ENCODE peak calls at places on chromosomes 13 and 19, in four cellular contexts. One of them, this sample, is unnamed. For H3K9me3, the result is how much of the 10 kb centered on the place peaks cover.

GRCh38 chr13:37443538-37443937 is 155.0 kb downstream of the POSTN start:
- DNase-seq in mucosa of descending colon: no peak
- DNase-seq in H9: no peak
- DNase-seq in effector memory CD4-positive, alpha-beta T cell: no peak
- DNase-seq in this sample: no peak

GRCh38 chr19:19224852-19225494 is 13.2 kb downstream of the NCAN start:
- DNase-seq in mucosa of descending colon: peak
- DNase-seq in H9: peak
- DNase-seq in effector memory CD4-positive, alpha-beta T cell: peak
- DNase-seq in this sample: peak

GRCh38 chr13:26377038-26377437 is 123.1 kb downstream of the CDK8 start:
- DNase-seq in mucosa of descending colon: no peak
- DNase-seq in H9: peak
- DNase-seq in effector memory CD4-positive, alpha-beta T cell: no peak
- DNase-seq in this sample: no peak

GRCh38 chr13:40639226-40639681 is 27.2 kb downstream of the FOXO1 start:
- DNase-seq in mucosa of descending colon: no peak
- DNase-seq in H9: no peak
- DNase-seq in effector memory CD4-positive, alpha-beta T cell: no peak
- DNase-seq in this sample: no peak

GRCh38 chr13:98549006-98549727 is 27.7 kb downstream of the STK24 start:
- DNase-seq in mucosa of descending colon: no peak
- DNase-seq in H9: no peak
- DNase-seq in effector memory CD4-positive, alpha-beta T cell: no peak
- DNase-seq in this sample: no peak

GRCh38 chr13:31394491-31394890 is 194.7 kb downstream of the B3GLCT start:
- DNase-seq in mucosa of descending colon: no peak
- DNase-seq in H9: no peak
- DNase-seq in effector memory CD4-positive, alpha-beta T cell: no peak
- DNase-seq in this sample: no peak

GRCh38 chr13:66673401-66673800 is 556.7 kb downstream of the PCDH9 start:
- DNase-seq in mucosa of descending colon: no peak
- DNase-seq in H9: no peak
- DNase-seq in effector memory CD4-positive, alpha-beta T cell: no peak
- DNase-seq in this sample: no peak

GRCh38 chr13:113843864-113844556 is 19.9 kb downstream of the GAS6 start:
- DNase-seq in mucosa of descending colon: peak
- DNase-seq in H9: no peak
- DNase-seq in effector memory CD4-positive, alpha-beta T cell: no peak
- DNase-seq in this sample: no peak

GRCh38 chr19:13022111-13022858 is 27.0 kb downstream of the NFIX start:
- DNase-seq in mucosa of descending colon: no peak
- DNase-seq in H9: no peak
- DNase-seq in effector memory CD4-positive, alpha-beta T cell: no peak
- DNase-seq in this sample: no peak

GRCh38 chr13:95656386-95657015 is 12.0 kb upstream of the DZIP1 start:
- DNase-seq in mucosa of descending colon: no peak
- DNase-seq in H9: no peak
- DNase-seq in effector memory CD4-positive, alpha-beta T cell: no peak
- DNase-seq in this sample: no peak

GRCh38 chr19:51821921-51822716 is 27.2 kb downstream of the FPR3 start:
- DNase-seq in mucosa of descending colon: no peak
- DNase-seq in H9: no peak
- DNase-seq in effector memory CD4-positive, alpha-beta T cell: no peak
- DNase-seq in this sample: no peak

GRCh38 chr19:50570997-50571396 is 2.8 kb upstream of the LRRC4B start:
- DNase-seq in mucosa of descending colon: no peak
- DNase-seq in H9: no peak
- DNase-seq in effector memory CD4-positive, alpha-beta T cell: no peak
- DNase-seq in this sample: no peak

GRCh38 chr13:36919833-36920611 is at the start of gene SMAD9:
- DNase-seq in mucosa of descending colon: peak
- DNase-seq in H9: peak
- DNase-seq in effector memory CD4-positive, alpha-beta T cell: no peak
- DNase-seq in this sample: no peak

GRCh38 chr13:50644081-50644871 is 199.2 kb downstream of the DLEU7 start:
- DNase-seq in mucosa of descending colon: no peak
- DNase-seq in H9: no peak
- DNase-seq in effector memory CD4-positive, alpha-beta T cell: no peak
- DNase-seq in this sample: no peak

GRCh38 chr19:16566161-16566560 is 6.1 kb downstream of the SLC35E1 start:
- DNase-seq in mucosa of descending colon: no peak
- DNase-seq in H9: no peak
- DNase-seq in effector memory CD4-positive, alpha-beta T cell: peak
- DNase-seq in this sample: peak

GRCh38 chr13:79482271-79482970 is 1.5 kb downstream of the NDFIP2 start:
- DNase-seq in mucosa of descending colon: no peak
- DNase-seq in H9: no peak
- DNase-seq in effector memory CD4-positive, alpha-beta T cell: no peak
- DNase-seq in this sample: no peak

GRCh38 chr13:45055902-45056648 is 64.2 kb upstream of the GTF2F2 start:
- DNase-seq in mucosa of descending colon: no peak
- DNase-seq in H9: no peak
- DNase-seq in effector memory CD4-positive, alpha-beta T cell: no peak
- DNase-seq in this sample: no peak

GRCh38 chr13:97175041-97175440 is 47.1 kb upstream of the MBNL2 start:
- DNase-seq in mucosa of descending colon: no peak
- DNase-seq in H9: no peak
- DNase-seq in effector memory CD4-positive, alpha-beta T cell: no peak
- DNase-seq in this sample: no peak

GRCh38 chr19:48415395-48415794 is 21.9 kb downstream of the GRIN2D start:
- DNase-seq in mucosa of descending colon: peak
- DNase-seq in H9: peak
- DNase-seq in effector memory CD4-positive, alpha-beta T cell: peak
- DNase-seq in this sample: peak

GRCh38 chr13:114118763-114119123 is 13.7 kb downstream of the RASA3 start:
- DNase-seq in mucosa of descending colon: peak
- DNase-seq in H9: no peak
- DNase-seq in effector memory CD4-positive, alpha-beta T cell: no peak
- DNase-seq in this sample: no peak

GRCh38 chr13:114100446-114101320 is 31.7 kb downstream of the RASA3 start:
- DNase-seq in mucosa of descending colon: peak
- DNase-seq in H9: no peak
- DNase-seq in effector memory CD4-positive, alpha-beta T cell: no peak
- DNase-seq in this sample: no peak

GRCh38 chr13:79108914-79109643 is 297.0 kb downstream of the RBM26 start:
- DNase-seq in mucosa of descending colon: no peak
- DNase-seq in H9: no peak
- DNase-seq in effector memory CD4-positive, alpha-beta T cell: no peak
- DNase-seq in this sample: no peak

GRCh38 chr13:67355791-67356190 is 125.7 kb upstream of the PCDH9 start:
- DNase-seq in mucosa of descending colon: no peak
- DNase-seq in H9: no peak
- DNase-seq in effector memory CD4-positive, alpha-beta T cell: no peak
- DNase-seq in this sample: no peak

GRCh38 chr13:20057963-20058362 is 99.4 kb downstream of the ZMYM2 start:
- DNase-seq in mucosa of descending colon: no peak
- DNase-seq in H9: no peak
- DNase-seq in effector memory CD4-positive, alpha-beta T cell: no peak
- DNase-seq in this sample: no peak

GRCh38 chr19:16355293-16356043 is 30.8 kb downstream of the KLF2 start:
- DNase-seq in mucosa of descending colon: no peak
- DNase-seq in H9: no peak
- DNase-seq in effector memory CD4-positive, alpha-beta T cell: no peak
- DNase-seq in this sample: no peak

GRCh38 chr19:34481861-34482379 is 362 bp downstream of the WTIP start:
- DNase-seq in mucosa of descending colon: no peak
- DNase-seq in H9: no peak
- DNase-seq in effector memory CD4-positive, alpha-beta T cell: no peak
- DNase-seq in this sample: no peak

GRCh38 chr19:39500543-39500942 is 1.8 kb downstream of the DLL3 start:
- DNase-seq in mucosa of descending colon: no peak
- DNase-seq in H9: no peak
- DNase-seq in effector memory CD4-positive, alpha-beta T cell: no peak
- DNase-seq in this sample: no peak

GRCh38 chr19:48194041-48194871 is 23.8 kb downstream of the ZSWIM9 start:
- DNase-seq in mucosa of descending colon: no peak
- DNase-seq in H9: peak
- DNase-seq in effector memory CD4-positive, alpha-beta T cell: no peak
- DNase-seq in this sample: no peak

GRCh38 chr19:51664997-51665396 is 18.4 kb upstream of the SIGLEC14 start:
- DNase-seq in mucosa of descending colon: no peak
- DNase-seq in H9: no peak
- DNase-seq in effector memory CD4-positive, alpha-beta T cell: no peak
- DNase-seq in this sample: no peak

GRCh38 chr13:111656439-111656838 is 336.0 kb downstream of the TEX29 start:
- DNase-seq in mucosa of descending colon: no peak
- DNase-seq in H9: peak
- DNase-seq in effector memory CD4-positive, alpha-beta T cell: no peak
- DNase-seq in this sample: no peak

GRCh38 chr13:113182046-113182445 is 23.6 kb downstream of the PROZ start:
- DNase-seq in mucosa of descending colon: no peak
- DNase-seq in H9: no peak
- DNase-seq in effector memory CD4-positive, alpha-beta T cell: no peak
- DNase-seq in this sample: no peak

GRCh38 chr13:39684531-39685137 is 29.2 kb downstream of the COG6 start:
- DNase-seq in mucosa of descending colon: no peak
- DNase-seq in H9: no peak
- DNase-seq in effector memory CD4-positive, alpha-beta T cell: no peak
- DNase-seq in this sample: no peak

GRCh38 chr13:48761256-48761655 is 107.5 kb downstream of the CYSLTR2 start:
- DNase-seq in mucosa of descending colon: no peak
- DNase-seq in H9: no peak
- DNase-seq in effector memory CD4-positive, alpha-beta T cell: no peak
- DNase-seq in this sample: no peak

GRCh38 chr19:44113784-44114390 is 688 bp downstream of the ZNF225 start:
- DNase-seq in mucosa of descending colon: peak
- DNase-seq in H9: peak
- DNase-seq in effector memory CD4-positive, alpha-beta T cell: no peak
- DNase-seq in this sample: no peak

GRCh38 chr19:2633693-2634075 is 68.8 kb downstream of the GNG7 start:
- DNase-seq in mucosa of descending colon: no peak
- DNase-seq in H9: no peak
- DNase-seq in effector memory CD4-positive, alpha-beta T cell: no peak
- DNase-seq in this sample: no peak

GRCh38 chr13:32134241-32134801 is 102.7 kb downstream of the FRY start:
- DNase-seq in mucosa of descending colon: no peak
- DNase-seq in H9: no peak
- DNase-seq in effector memory CD4-positive, alpha-beta T cell: no peak
- DNase-seq in this sample: no peak

DNA sequence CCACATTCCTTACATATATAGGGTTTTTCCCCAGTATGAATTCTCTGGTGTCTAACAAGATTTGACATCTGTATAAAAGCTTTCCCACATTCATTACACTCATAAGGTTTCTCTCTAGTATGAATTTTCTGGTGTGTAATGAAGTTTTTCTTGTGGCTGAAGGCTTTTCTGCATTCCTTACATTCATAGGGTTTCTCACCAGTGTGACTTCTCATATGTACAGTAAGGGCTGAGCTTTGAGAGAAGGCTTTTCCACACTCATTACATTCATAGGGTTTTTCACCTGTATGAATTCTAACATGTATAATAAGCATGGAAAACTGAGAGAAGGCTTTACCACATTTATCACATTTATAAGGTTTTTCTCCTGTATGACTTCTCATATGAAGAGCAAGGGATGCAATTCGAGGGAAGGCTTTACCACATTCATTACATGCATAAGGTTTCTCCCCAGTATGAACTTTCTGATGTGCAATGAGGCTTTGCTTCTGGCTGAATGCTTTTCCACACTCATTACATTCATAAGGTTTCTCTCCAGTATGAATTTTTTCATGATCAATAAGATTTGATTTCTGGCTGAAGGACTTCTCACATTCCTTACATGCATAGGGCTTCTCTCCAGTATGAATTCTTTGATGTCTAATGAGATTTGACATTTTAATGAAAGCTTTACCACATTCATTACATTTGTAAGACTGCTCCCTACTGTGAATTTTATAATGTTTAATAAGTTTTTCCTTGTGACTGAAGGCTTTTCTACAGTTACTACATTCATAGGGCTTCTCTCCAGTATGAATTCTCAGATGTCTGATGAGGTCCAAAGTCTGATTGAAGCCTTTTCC is 42.6 kb downstream of the ZNF527 start:
- DNase-seq in mucosa of descending colon: no peak
- DNase-seq in H9: no peak
- DNase-seq in effector memory CD4-positive, alpha-beta T cell: no peak
- DNase-seq in this sample: no peak
- H3K9me3 ChIP-seq in mucosa of descending colon: half or more
- H3K9me3 ChIP-seq in H9: under half
- H3K9me3 ChIP-seq in effector memory CD4-positive, alpha-beta T cell: half or more
- H3K9me3 ChIP-seq in this sample: under half

DNA sequence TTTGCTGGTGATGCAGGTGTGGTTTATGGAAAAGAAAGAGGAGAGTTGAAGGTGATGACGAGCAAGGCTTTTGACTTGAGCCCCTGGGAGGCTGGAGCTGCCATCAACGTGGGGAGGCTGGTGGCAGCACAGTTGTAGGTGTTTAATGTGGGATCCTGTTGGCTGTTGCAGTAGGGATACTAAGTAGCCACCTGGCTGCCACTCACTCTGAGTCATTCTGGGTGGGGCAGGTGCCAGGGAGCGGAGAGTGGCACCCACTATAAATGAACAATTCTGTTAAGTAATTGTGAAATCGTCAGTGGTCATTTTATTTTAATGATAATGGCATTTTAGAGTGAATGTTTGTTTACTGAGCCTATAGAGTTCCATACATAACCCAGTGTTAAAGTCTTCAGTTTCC is 9.8 kb downstream of the ZNF317 start:
- DNase-seq in mucosa of descending colon: no peak
- DNase-seq in H9: no peak
- DNase-seq in effector memory CD4-positive, alpha-beta T cell: no peak
- DNase-seq in this sample: no peak
- H3K9me3 ChIP-seq in mucosa of descending colon: half or more
- H3K9me3 ChIP-seq in H9: under half
- H3K9me3 ChIP-seq in effector memory CD4-positive, alpha-beta T cell: under half
- H3K9me3 ChIP-seq in this sample: under half

DNA sequence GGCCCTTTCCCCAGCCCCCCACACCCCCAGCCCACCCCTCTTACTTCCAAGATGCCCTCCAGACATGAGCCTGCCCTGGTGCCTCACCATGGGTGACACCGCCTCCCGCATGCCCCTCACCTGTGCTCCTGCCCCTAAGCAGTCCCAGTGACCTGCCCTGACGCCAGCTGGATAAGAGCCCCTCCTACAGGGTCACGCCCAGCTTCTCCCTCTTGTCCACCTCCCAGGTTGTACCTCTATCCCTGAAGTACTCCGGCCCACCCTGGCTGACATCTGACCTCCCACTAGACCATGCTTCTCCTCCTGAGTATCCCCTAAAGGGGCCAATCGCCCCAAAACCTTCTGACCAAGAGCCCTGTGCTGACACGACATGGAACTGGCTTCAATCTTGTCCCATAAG is 51.3 kb downstream of the COLGALT1 start:
- DNase-seq in mucosa of descending colon: no peak
- DNase-seq in H9: peak
- DNase-seq in effector memory CD4-positive, alpha-beta T cell: no peak
- DNase-seq in this sample: no peak
- H3K9me3 ChIP-seq in mucosa of descending colon: under half
- H3K9me3 ChIP-seq in H9: under half
- H3K9me3 ChIP-seq in effector memory CD4-positive, alpha-beta T cell: under half
- H3K9me3 ChIP-seq in this sample: under half

DNA sequence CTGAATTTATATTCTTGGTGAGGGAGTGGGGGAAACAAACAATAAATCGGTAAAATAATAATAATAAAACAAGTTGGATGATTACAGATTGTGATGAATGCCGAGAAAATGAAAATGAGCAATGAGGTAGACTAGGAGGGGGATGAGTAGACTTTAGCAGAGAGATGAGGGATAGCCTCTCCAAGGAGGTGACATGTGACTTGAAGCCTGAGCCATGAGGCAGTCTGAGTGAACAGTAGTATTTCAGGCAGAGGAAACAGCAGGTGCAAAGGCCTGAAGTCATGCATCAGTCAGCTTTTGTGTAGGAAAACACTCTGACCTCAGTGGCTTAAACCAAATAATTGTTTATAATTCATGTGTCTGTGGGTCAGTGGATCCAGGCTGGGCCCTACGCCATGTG is 4.6 kb downstream of the ZNF135 start:
- DNase-seq in mucosa of descending colon: no peak
- DNase-seq in H9: no peak
- DNase-seq in effector memory CD4-positive, alpha-beta T cell: no peak
- DNase-seq in this sample: no peak
- H3K9me3 ChIP-seq in mucosa of descending colon: half or more
- H3K9me3 ChIP-seq in H9: under half
- H3K9me3 ChIP-seq in effector memory CD4-positive, alpha-beta T cell: under half
- H3K9me3 ChIP-seq in this sample: under half

This sample was measured in T-helper 17 cell.